ENCODE peak calls at places on chromosome 14, in seven cellular contexts. O is K562, X is esophagus squamous epithelium, I is transverse colon, N is heart left ventricle, Z is PC-9, C is brain microvascular endothelial cell. Q is an unnamed sample. For H3K27me3, the result is how much of the 10 kb centered on the place peaks cover.

GRCh38 chr14:52402812-52403526 is 88.9 kb downstream of the PTGER2 start:
- DNase-seq in O (no peak), X (no peak), I (peak), N (no peak), Z (no peak), C (peak), Q (no peak)

GRCh38 chr14:68164723-68165122 is 345.1 kb downstream of the RAD51B start:
- DNase-seq in O (no peak), X (no peak), I (no peak), N (no peak), Z (peak), C (no peak), Q (no peak)

GRCh38 chr14:66508846-66509621 is 1.1 kb downstream of the GPHN start:
- DNase-seq in O (no peak), X (no peak), I (peak), N (peak), Z (no peak), C (peak), Q (no peak)

GRCh38 chr14:66910306-66910705 is 278.9 kb upstream of the GARIN2 start:
- DNase-seq in O (no peak), X (no peak), I (no peak), N (no peak), Z (no peak), C (no peak), Q (no peak)

GRCh38 chr14:68479247-68479646 is 313.6 kb downstream of the ZFP36L1 start:
- DNase-seq in O (no peak), X (no peak), I (no peak), N (no peak), Z (peak), C (no peak), Q (no peak)

GRCh38 chr14:63759454-63759853 is 31.6 kb upstream of the SGPP1 start:
- DNase-seq in O (no peak), X (no peak), I (no peak), N (no peak), Z (no peak), C (no peak), Q (no peak)

GRCh38 chr14:59897757-59898383 is 22.1 kb upstream of the LRRC9 start:
- DNase-seq in O (peak), X (no peak), I (peak), N (no peak), Z (no peak), C (peak), Q (no peak)

GRCh38 chr14:23537351-23538048 is 14.1 kb downstream of the ZFHX2 start:
- DNase-seq in O (no peak), X (no peak), I (no peak), N (no peak), Z (no peak), C (no peak), Q (no peak)

GRCh38 chr14:86847176-86847575 is 1145.8 kb downstream of the GALC start:
- DNase-seq in O (no peak), X (no peak), I (no peak), N (no peak), Z (no peak), C (no peak), Q (no peak)

GRCh38 chr14:100593751-100594624 is 6.8 kb upstream of the BEGAIN start:
- DNase-seq in O (no peak), X (no peak), I (no peak), N (peak), Z (no peak), C (no peak), Q (no peak)

GRCh38 chr14:95361373-95362179 is 41.9 kb upstream of the CLMN start:
- DNase-seq in O (peak), X (no peak), I (peak), N (peak), Z (no peak), C (no peak), Q (no peak)
- TF ChIP-seq CTCF in O (peak), X (no peak), I (peak), N (peak), Z (peak), C (peak), Q (peak)

GRCh38 chr14:77195766-77196165 is 14.2 kb downstream of the TMEM63C start:
- DNase-seq in O (no peak), X (no peak), I (no peak), N (no peak), Z (no peak), C (no peak), Q (no peak)
- H3K27me3 ChIP-seq in O (under half), X (under half), I (under half), N (under half), Z (half or more), C (under half), Q (under half)

DNA sequence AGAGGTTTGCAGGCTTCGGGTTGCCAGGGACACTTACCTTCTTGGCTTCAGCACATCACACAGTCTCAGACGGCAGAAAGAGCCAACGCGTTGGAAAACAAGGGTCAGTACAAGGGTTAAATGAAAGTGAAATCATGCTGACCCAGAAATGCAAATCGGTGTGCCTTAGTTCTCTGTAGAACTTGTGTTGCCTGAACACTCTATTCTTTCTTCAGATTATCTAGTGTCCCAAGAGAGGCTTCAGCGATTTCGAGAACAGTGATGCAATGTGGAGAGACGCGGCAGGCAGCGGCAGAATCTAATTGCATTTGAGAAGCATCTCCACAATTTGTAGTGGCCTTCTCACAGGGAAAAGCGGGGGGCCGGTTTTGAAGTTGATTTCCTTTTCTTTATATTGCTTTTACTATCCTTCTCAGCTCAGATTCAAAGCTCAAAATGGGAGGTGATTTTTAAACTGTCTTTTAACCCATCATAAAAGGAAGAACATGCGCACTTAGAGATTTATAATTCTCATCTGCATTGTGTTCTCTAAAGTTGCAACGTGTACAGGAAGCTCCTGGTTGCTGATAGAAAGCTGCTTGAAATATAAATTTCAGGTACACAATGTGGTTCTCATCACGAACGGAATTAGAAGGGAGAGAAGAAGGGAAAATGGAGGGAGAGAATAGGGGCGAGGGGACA is 67.8 kb upstream of the EGLN3 start:
- DNase-seq in O (no peak), X (no peak), I (no peak), N (no peak), Z (no peak), C (no peak), Q (no peak)
- H3K4me3 ChIP-seq in O (no peak), X (no peak), I (no peak), N (peak), Z (no peak), C (no peak), Q (no peak)

GRCh38 chr14:62076825-62077660 is 314.8 kb downstream of the SNAPC1 start:
- DNase-seq in O (no peak), X (no peak), I (no peak), N (no peak), Z (no peak), C (no peak), Q (no peak)

GRCh38 chr14:62077676-62078261 is 315.5 kb downstream of the SNAPC1 start:
- DNase-seq in O (no peak), X (no peak), I (no peak), N (no peak), Z (no peak), C (no peak), Q (no peak)

GRCh38 chr14:62079035-62079434 is 316.8 kb downstream of the SNAPC1 start:
- DNase-seq in O (no peak), X (no peak), I (no peak), N (no peak), Z (no peak), C (no peak), Q (no peak)

GRCh38 chr14:62081012-62081612 is 318.9 kb downstream of the SNAPC1 start:
- DNase-seq in O (no peak), X (no peak), I (peak), N (no peak), Z (no peak), C (no peak), Q (no peak)

GRCh38 chr14:62076368-62076767 is 314.1 kb downstream of the SNAPC1 start:
- DNase-seq in O (no peak), X (no peak), I (no peak), N (no peak), Z (no peak), C (no peak), Q (no peak)
- TF ChIP-seq CTCF in O (no peak), X (no peak), I (no peak), N (no peak), Z (no peak), C (no peak), Q (no peak)

GRCh38 chr14:22502551-22502950 is 86.5 kb downstream of the DAD1 start:
- DNase-seq in O (no peak), X (no peak), I (no peak), N (no peak), Z (no peak), C (no peak), Q (no peak)

GRCh38 chr14:22505309-22505708 is 83.7 kb downstream of the DAD1 start:
- DNase-seq in O (no peak), X (no peak), I (no peak), N (no peak), Z (no peak), C (no peak), Q (no peak)

GRCh38 chr14:22500525-22500924 is 88.5 kb downstream of the DAD1 start:
- DNase-seq in O (no peak), X (no peak), I (no peak), N (no peak), Z (no peak), C (no peak), Q (no peak)

GRCh38 chr14:22500954-22501353 is 88.1 kb downstream of the DAD1 start:
- DNase-seq in O (no peak), X (no peak), I (no peak), N (no peak), Z (no peak), C (no peak), Q (no peak)

DNA sequence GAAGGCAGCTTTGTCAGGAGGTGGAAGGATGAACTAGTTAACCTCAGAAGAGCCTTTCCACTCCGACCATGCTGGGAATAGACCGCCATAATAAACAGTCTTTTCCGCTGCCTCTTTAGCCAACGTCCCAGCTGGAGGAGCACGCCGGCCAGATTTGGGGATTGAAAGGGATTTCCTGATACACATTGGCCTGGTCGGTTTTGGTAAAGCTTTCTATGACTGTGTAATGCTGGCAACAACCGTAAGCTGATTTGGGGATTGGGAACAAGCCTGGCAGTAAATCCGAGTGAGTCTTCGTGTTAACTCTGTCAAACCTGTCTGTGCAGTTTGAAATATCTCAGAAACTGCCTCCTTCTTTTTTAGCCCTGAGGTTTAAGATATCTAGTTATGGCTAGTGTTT is 87.0 kb downstream of the DAD1 start:
- DNase-seq in O (no peak), X (no peak), I (no peak), N (peak), Z (no peak), C (no peak), Q (no peak)
- H3K27me3 ChIP-seq in O (under half), X (under half), I (under half), N (under half), Z (under half), C (under half), Q (under half)

GRCh38 chr14:28763914-28764848 is 2.4 kb upstream of the FOXG1 start:
- DNase-seq in O (no peak), X (no peak), I (no peak), N (no peak), Z (no peak), C (no peak), Q (no peak)

GRCh38 chr14:28767239-28767850 is 758 bp downstream of the FOXG1 start:
- DNase-seq in O (peak), X (no peak), I (no peak), N (no peak), Z (no peak), C (no peak), Q (no peak)

GRCh38 chr14:28766505-28767238 is at the start of gene FOXG1:
- DNase-seq in O (peak), X (no peak), I (no peak), N (no peak), Z (no peak), C (no peak), Q (no peak)

GRCh38 chr14:28765169-28765906 is 1.2 kb upstream of the FOXG1 start:
- DNase-seq in O (no peak), X (no peak), I (no peak), N (no peak), Z (no peak), C (no peak), Q (no peak)

DNA sequence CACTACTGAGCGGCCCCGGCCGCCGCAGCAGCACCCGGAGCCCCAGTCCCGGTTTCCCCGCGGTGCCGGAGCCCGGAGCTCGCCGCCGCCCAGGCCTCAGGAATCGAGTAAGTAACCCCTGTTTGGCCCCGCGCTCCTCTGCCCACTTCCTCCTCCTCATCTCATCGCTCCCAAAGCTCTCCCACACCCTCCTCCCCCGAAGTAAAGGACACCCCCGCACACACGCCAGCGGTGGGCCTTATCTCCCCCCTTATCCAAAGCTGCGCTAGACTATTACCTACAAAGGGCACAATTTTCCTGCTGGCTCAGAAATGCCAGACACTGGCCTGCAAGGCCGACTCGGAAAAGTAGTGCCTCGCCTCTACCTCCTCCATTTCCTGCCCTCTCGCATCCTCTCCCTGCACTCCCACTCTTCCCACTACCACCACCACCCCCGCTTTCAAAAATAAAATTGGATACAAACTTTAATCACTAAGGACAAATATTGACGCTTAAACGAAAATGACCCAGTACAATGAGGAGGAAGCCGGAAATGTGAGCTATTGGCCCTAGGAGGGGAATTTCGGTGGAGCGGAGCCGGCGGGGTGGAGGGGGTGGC is 581 bp upstream of the FOXG1 start:
- DNase-seq in O (peak), X (no peak), I (no peak), N (no peak), Z (no peak), C (no peak), Q (no peak)
- H3K4me3 ChIP-seq in O (peak), X (peak), I (peak), N (peak), Z (no peak), C (peak), Q (peak)

DNA sequence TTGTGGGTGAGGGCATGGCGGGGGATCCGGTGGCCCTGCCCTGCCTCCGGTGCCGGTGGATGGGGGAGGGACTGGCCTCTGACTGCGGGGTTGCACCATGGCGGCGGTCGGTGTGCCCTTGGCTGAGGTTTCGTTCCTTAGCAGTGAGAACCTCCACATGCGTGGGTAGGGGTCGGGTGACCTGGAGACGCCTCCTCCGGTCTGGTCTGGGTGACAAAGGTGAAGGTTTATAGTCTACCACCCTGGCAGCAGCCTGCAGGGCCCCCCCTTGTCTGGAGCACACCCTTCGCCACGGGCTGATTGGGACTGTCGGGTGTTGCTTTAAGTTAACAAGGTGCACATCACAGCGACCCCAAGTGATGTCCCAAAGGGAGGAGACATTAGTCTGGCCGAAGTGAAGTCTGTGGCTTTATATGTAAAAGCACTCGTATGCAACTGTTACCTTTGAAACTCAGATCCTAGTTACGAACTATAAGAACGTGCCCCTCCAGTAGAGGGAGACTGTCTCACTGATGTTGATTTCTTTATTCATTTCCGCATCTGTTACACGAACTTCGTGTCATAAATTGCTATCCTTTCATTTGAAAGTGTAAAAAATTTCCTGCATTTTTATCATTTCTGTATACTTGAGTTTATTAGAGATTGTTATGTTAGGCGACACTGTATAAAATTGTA is 74.4 kb downstream of the WDR20 start:
- DNase-seq in O (no peak), X (no peak), I (no peak), N (no peak), Z (no peak), C (no peak), Q (no peak)
- TF ChIP-seq CTCF in O (no peak), X (no peak), I (no peak), N (no peak), Z (peak), C (peak), Q (peak)

GRCh38 chr14:24915403-24915921 is 134.5 kb downstream of the STXBP6 start:
- DNase-seq in O (no peak), X (no peak), I (no peak), N (no peak), Z (no peak), C (no peak), Q (no peak)
- H3K27me3 ChIP-seq in O (under half), X (under half), I (under half), N (under half), Z (under half), C (under half), Q (under half)

GRCh38 chr14:31944256-31945073 is 132.6 kb upstream of the ARHGAP5 start:
- DNase-seq in O (no peak), X (no peak), I (peak), N (no peak), Z (no peak), C (no peak), Q (no peak)
- H3K4me3 ChIP-seq in O (no peak), X (no peak), I (peak), N (no peak), Z (no peak), C (no peak), Q (no peak)

GRCh38 chr14:36942522-36943245 is 229.7 kb downstream of the SLC25A21 start:
- DNase-seq in O (no peak), X (no peak), I (no peak), N (no peak), Z (no peak), C (peak), Q (no peak)
- TF ChIP-seq CTCF in O (no peak), X (no peak), I (no peak), N (no peak), Z (peak), C (no peak), Q (no peak)

Q was measured in kidney epithelial cell.